ENCODE peak calls at places on chromosomes 5 and 9, in seven cellular contexts. W, Z, F, L, R, S and Q are unnamed samples.
A peak's percentile ranks its signal among the peaks of the same experiment; 100 is the strongest.

GRCh38 chr5:71882826-71883744 is 164.0 kb downstream of the CARTPT start:
- DNase-seq in S (no peak), W (no peak), L (peak; percentile 28), Z (no peak), R (peak; percentile 16), F (no peak), Q (no peak)

GRCh38 chr9:136364369-136364748 is 815 bp upstream of the DNLZ start:
- DNase-seq in S (no peak), F (no peak), Z (no peak), R (no peak), W (no peak), L (no peak), Q (no peak)

GRCh38 chr5:756171-756570 is 28.4 kb downstream of the ZDHHC11B start:
- DNase-seq in L (no peak), W (no peak), S (peak; percentile 49), R (no peak), Z (no peak), F (no peak), Q (peak; percentile 53)

GRCh38 chr5:15992918-15993317 is 186.7 kb downstream of the MARCHF11 start:
- DNase-seq in S (no peak), R (no peak), Z (no peak), L (peak; percentile 72), F (no peak), W (no peak), Q (no peak)

GRCh38 chr9:105912868-105913516 is 218.7 kb downstream of the TMEM38B start:
- DNase-seq in Z (no peak), L (no peak), F (no peak), W (no peak), R (peak; percentile 68), S (no peak), Q (no peak)

GRCh38 chr9:137589441-137590122 is 730 bp downstream of the ZMYND19 start:
- DNase-seq in S (no peak), Z (no peak), R (no peak), F (no peak), W (no peak), L (no peak), Q (no peak)

GRCh38 chr9:2228132-2228531 is 213.0 kb downstream of the SMARCA2 start:
- DNase-seq in S (no peak), L (no peak), Z (peak; percentile 23), R (no peak), F (peak; percentile 44), W (no peak), Q (no peak)

GRCh38 chr5:154176191-154176590 is 14.3 kb upstream of the GALNT10 start:
- DNase-seq in S (no peak), Z (no peak), F (no peak), L (peak; percentile 50), R (peak; percentile 34), W (no peak), Q (no peak)

GRCh38 chr5:173770637-173771036 is 117.5 kb upstream of the CPEB4 start:
- DNase-seq in Z (no peak), R (no peak), W (no peak), F (no peak), L (no peak), S (no peak), Q (no peak)

GRCh38 chr5:71706906-71707305 is 12.2 kb upstream of the CARTPT start:
- DNase-seq in S (no peak), F (no peak), W (no peak), R (no peak), Z (no peak), L (no peak), Q (no peak)

GRCh38 chr5:133421394-133421793 is 190.9 kb downstream of the FSTL4 start:
- DNase-seq in Z (peak; percentile 56), F (no peak), S (no peak), W (no peak), R (no peak), L (no peak), Q (no peak)

GRCh38 chr5:97142521-97143254 is at the start of gene LIX1:
- DNase-seq in W (no peak), R (peak; percentile 20), S (no peak), L (peak; percentile 36), Z (peak; percentile 51), F (no peak), Q (no peak)

GRCh38 chr5:139588962-139589361 is 27.8 kb downstream of the UBE2D2 start:
- DNase-seq in L (no peak), S (peak; percentile 28), W (no peak), Z (no peak), R (no peak), F (no peak), Q (no peak)

GRCh38 chr5:78779771-78780616 is 131.4 kb upstream of the LHFPL2 start:
- DNase-seq in L (peak; percentile 93), S (no peak), R (no peak), F (no peak), Z (no peak), W (no peak), Q (no peak)

GRCh38 chr5:128536229-128536860 is 1.7 kb downstream of the FBN2 start:
- DNase-seq in F (no peak), S (no peak), R (no peak), W (no peak), L (peak; percentile 17), Z (no peak), Q (no peak)

GRCh38 chr5:10556331-10556807 is 7.5 kb upstream of the ANKRD33B start:
- DNase-seq in R (no peak), W (no peak), S (no peak), L (peak; percentile 78), Z (no peak), F (no peak), Q (no peak)

GRCh38 chr5:124746916-124747769 is 704 bp upstream of the ZNF608 start:
- DNase-seq in S (peak; percentile 87), W (peak; percentile 84), L (peak; percentile 94), Z (peak; percentile 90), F (peak; percentile 70), R (peak; percentile 89), Q (peak; percentile 79)

GRCh38 chr5:152593388-152593787 is 188.3 kb upstream of the NMUR2 start:
- DNase-seq in W (no peak), F (no peak), L (no peak), R (no peak), S (no peak), Z (no peak), Q (no peak)

GRCh38 chr5:105288946-105289345 is 1726.4 kb upstream of the NUDT12 start:
- DNase-seq in R (no peak), Z (no peak), S (no peak), F (no peak), L (no peak), W (no peak), Q (no peak)

GRCh38 chr9:137743695-137744094 is 124.9 kb downstream of the EHMT1 start:
- DNase-seq in F (no peak), L (no peak), R (no peak), S (no peak), W (peak; percentile 29), Z (no peak), Q (no peak)

GRCh38 chr9:64773491-64773931 is 511.5 kb downstream of the FOXD4L5 start:
- DNase-seq in L (no peak), W (no peak), F (peak; percentile 15), S (peak; percentile 22), R (no peak), Z (no peak), Q (peak; percentile 24)

GRCh38 chr5:77358566-77359205 is 133.4 kb downstream of the WDR41 start:
- DNase-seq in F (no peak), L (peak; percentile 66), Z (no peak), R (no peak), S (no peak), W (peak; percentile 36), Q (no peak)

GRCh38 chr5:160508780-160509361 is 87.2 kb downstream of the PTTG1 start:
- DNase-seq in S (peak; percentile 52), W (no peak), F (peak; percentile 47), Z (peak; percentile 81), R (peak; percentile 65), L (peak; percentile 83), Q (peak; percentile 53)

DNA sequence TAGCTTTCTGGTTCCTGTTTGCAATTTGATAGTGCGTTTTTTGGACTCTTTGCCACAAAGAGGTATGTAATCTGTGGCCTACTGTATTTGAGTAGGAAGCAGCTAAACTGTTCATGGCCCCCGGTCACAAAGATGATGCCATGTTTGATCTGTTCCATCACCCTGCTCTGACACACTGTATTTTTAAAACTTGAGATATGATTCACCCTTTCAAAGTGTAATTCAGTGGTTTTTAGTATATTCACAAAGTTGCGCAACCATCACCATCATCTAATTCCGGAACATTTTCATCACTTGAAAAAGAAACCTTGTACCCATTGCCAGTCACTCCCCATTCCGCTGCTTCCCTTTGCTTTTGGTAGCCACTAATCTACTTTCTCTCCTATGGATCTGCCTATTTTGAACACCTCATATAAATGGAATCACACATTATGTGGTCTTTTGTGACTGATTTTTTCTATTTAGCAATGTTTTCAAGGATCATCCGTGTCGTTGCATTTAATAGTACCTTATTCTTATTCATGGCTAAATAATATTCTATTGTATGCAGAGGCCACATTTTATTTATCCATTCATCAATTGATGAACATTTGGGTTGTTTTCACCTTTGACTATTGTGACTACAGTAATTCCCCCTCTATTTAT is 141.6 kb downstream of the NR3C1 start:
- DNase-seq in W (no peak), L (peak; percentile 89), S (no peak), F (no peak), Z (no peak), R (no peak), Q (no peak)
- H3K27ac ChIP-seq in W (no peak overlapping the region), L (peak overlapping the region; percentile 0), S (no peak overlapping the region), F (no peak overlapping the region), Z (no peak overlapping the region), R (no peak overlapping the region), Q (no peak overlapping the region)

GRCh38 chr9:126720661-126721530 is 83.9 kb upstream of the ZBTB43 start:
- DNase-seq in R (no peak), W (no peak), L (no peak), F (no peak), S (no peak), Z (no peak), Q (no peak)

GRCh38 chr9:126719677-126720435 is 85.0 kb upstream of the ZBTB43 start:
- DNase-seq in R (peak; percentile 36), Z (peak; percentile 73), W (no peak), L (peak; percentile 25), S (peak; percentile 65), F (peak; percentile 90), Q (peak; percentile 53)

DNA sequence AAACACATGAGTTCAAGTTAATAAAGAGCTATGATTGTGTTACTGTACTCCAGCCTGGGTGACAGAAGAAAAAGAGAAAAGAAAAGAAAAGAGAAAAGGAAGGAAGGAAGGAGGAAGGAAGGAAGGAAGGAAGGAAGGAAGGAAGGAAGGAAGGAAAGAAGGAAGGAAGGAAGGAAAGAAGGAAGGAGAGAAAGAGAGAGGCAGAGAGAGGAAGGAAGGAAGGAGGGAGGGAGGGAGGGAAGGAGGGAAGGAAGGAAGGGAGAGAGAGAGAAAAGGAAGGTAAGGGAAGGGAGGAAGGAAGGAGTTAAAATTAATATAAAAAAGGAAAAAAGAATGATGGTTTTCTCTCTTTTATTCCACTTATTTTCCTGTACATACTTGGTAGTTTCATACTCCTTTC is 89.5 kb upstream of the ZBTB43 start:
- DNase-seq in R (no peak), W (no peak), Z (no peak), S (no peak), F (no peak), L (no peak), Q (no peak)
- H3K27me3 ChIP-seq in R (no peaks in the 10 kb centered on the region), W (no peaks in the 10 kb centered on the region), Z (no peaks in the 10 kb centered on the region), S (no peaks in the 10 kb centered on the region), F (no peaks in the 10 kb centered on the region), L (peaks cover 13% of the 10 kb centered on the region), Q (no peaks in the 10 kb centered on the region)

GRCh38 chr5:143026380-143026779 is 256.2 kb downstream of the ARHGAP26 start:
- DNase-seq in R (no peak), S (no peak), Z (no peak), W (no peak), L (no peak), F (no peak), Q (no peak)
- TF ChIP-seq POLR2A in R (no peak), S (no peak), Z (no peak), W (no peak), L (no peak), F (no peak), Q (no peak)

GRCh38 chr5:66959668-66960067 is 236.9 kb downstream of the CD180 start:
- DNase-seq in S (no peak), F (no peak), W (no peak), R (no peak), Z (no peak), L (peak; percentile 54), Q (no peak)
- H3K27ac ChIP-seq in S (peak overlapping the region; percentile 25), F (no peak overlapping the region), W (no peak overlapping the region), R (no peak overlapping the region), Z (peak overlapping the region; percentile 74), L (peak overlapping the region; percentile 48), Q (no peak overlapping the region)